ENCODE peak calls at places on chromosomes 12 and 14, in seven cellular contexts. One of them, this sample, is unnamed.
A peak's percentile ranks its signal among the peaks of the same experiment; 100 is the strongest.

GRCh38 chr14:68716698-68717097 is 76.2 kb downstream of the ZFP36L1 start:
- DNase-seq in uterus: no peak
- DNase-seq in A549: no peak
- DNase-seq in ovary: no peak
- DNase-seq in transverse colon: peak; percentile 47
- DNase-seq in body of pancreas: peak; percentile 56
- DNase-seq in tibial nerve: no peak
- DNase-seq in this sample: no peak

GRCh38 chr12:16347391-16348298 is at the start of gene MGST1:
- DNase-seq in uterus: peak; percentile 60
- DNase-seq in A549: peak; percentile 88
- DNase-seq in tibial nerve: peak; percentile 48
- DNase-seq in transverse colon: peak; percentile 77
- DNase-seq in ovary: no peak
- DNase-seq in body of pancreas: peak; percentile 82
- DNase-seq in this sample: no peak

GRCh38 chr14:73833024-73833423 is 18.6 kb upstream of the PTGR2 start:
- DNase-seq in transverse colon: no peak
- DNase-seq in A549: no peak
- DNase-seq in body of pancreas: no peak
- DNase-seq in uterus: no peak
- DNase-seq in tibial nerve: no peak
- DNase-seq in ovary: no peak
- DNase-seq in this sample: no peak

GRCh38 chr14:102620413-102620812 is 28.0 kb downstream of the RCOR1 start:
- DNase-seq in uterus: no peak
- DNase-seq in tibial nerve: no peak
- DNase-seq in transverse colon: no peak
- DNase-seq in ovary: no peak
- DNase-seq in body of pancreas: no peak
- DNase-seq in A549: no peak
- DNase-seq in this sample: no peak

GRCh38 chr12:109879332-109880048 is 851 bp downstream of the GLTP start:
- DNase-seq in tibial nerve: no peak
- DNase-seq in A549: no peak
- DNase-seq in ovary: no peak
- DNase-seq in transverse colon: no peak
- DNase-seq in uterus: no peak
- DNase-seq in body of pancreas: no peak
- DNase-seq in this sample: no peak

GRCh38 chr12:68959457-68960161 is 26.6 kb upstream of the CPM start:
- DNase-seq in tibial nerve: no peak
- DNase-seq in transverse colon: no peak
- DNase-seq in A549: no peak
- DNase-seq in ovary: no peak
- DNase-seq in body of pancreas: no peak
- DNase-seq in uterus: no peak
- DNase-seq in this sample: no peak

GRCh38 chr12:96383991-96384390 is 16.2 kb downstream of the CDK17 start:
- DNase-seq in uterus: no peak
- DNase-seq in A549: no peak
- DNase-seq in transverse colon: no peak
- DNase-seq in ovary: no peak
- DNase-seq in tibial nerve: no peak
- DNase-seq in body of pancreas: no peak
- DNase-seq in this sample: no peak

GRCh38 chr12:44653886-44654527 is 222.1 kb downstream of the NELL2 start:
- DNase-seq in transverse colon: no peak
- DNase-seq in ovary: no peak
- DNase-seq in body of pancreas: no peak
- DNase-seq in uterus: no peak
- DNase-seq in A549: no peak
- DNase-seq in tibial nerve: no peak
- DNase-seq in this sample: no peak

GRCh38 chr12:124276337-124276736 is 18.6 kb upstream of the RFLNA start:
- DNase-seq in body of pancreas: no peak
- DNase-seq in transverse colon: no peak
- DNase-seq in A549: no peak
- DNase-seq in ovary: no peak
- DNase-seq in uterus: no peak
- DNase-seq in tibial nerve: no peak
- DNase-seq in this sample: no peak
- H3K4me1 ChIP-seq in body of pancreas: no peaks in the 10 kb centered on the region
- H3K4me1 ChIP-seq in transverse colon: peaks cover 17% of the 10 kb centered on the region
- H3K4me1 ChIP-seq in A549: no peaks in the 10 kb centered on the region
- H3K4me1 ChIP-seq in ovary: no peaks in the 10 kb centered on the region
- H3K4me1 ChIP-seq in uterus: no peaks in the 10 kb centered on the region
- H3K4me1 ChIP-seq in tibial nerve: peaks cover 11% of the 10 kb centered on the region
- H3K4me1 ChIP-seq in this sample: peaks cover 6% of the 10 kb centered on the region

DNA sequence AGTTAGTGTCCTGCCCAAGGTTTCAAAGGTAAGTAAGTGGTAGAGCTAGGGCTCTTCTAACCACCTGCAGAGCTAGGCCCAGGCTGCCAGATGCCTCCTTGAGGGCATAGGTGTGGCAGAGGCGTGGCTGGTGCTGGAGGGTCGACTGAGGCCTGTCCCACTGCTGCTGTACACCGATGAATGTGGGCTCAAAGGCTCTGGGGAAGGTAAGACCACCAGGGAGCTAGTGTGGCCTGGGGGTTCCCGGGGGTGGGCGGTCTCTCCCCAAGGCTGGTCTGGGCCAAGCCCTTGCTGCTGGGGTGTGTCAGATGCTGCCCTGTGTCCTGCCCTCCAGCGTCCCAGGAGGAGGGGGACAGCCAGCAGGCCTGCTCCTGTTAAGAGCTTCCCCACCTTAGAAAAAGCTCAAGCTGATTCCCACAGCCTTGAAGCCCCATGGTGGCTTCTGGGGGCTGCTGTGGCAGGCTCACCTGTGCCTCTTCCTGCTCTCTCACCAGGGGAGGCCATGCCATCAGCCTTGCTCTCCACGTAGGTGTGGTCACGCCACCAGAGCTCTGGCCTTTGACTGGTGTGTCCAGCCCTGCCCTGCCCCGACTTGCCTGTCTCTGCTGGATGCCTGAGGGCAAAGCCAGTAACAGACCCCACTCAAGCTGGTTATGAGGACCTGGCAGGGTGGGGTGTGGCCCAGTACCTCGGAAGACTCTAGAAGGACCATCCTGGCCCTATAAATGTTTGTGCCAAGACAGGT is 36.8 kb downstream of the SH2B3 start:
- DNase-seq in body of pancreas: no peak
- DNase-seq in tibial nerve: no peak
- DNase-seq in ovary: peak; percentile 30
- DNase-seq in A549: no peak
- DNase-seq in uterus: no peak
- DNase-seq in transverse colon: peak; percentile 44
- DNase-seq in this sample: no peak
- TF ChIP-seq POLR2A in body of pancreas: no peak
- TF ChIP-seq POLR2A in tibial nerve: no peak
- TF ChIP-seq POLR2A in ovary: no peak
- TF ChIP-seq POLR2A in A549: no peak
- TF ChIP-seq POLR2A in uterus: no peak
- TF ChIP-seq POLR2A in transverse colon: no peak
- TF ChIP-seq POLR2A in this sample: no peak

GRCh38 chr12:130838951-130839769 is at the start of gene STX2:
- DNase-seq in transverse colon: peak; percentile 89
- DNase-seq in ovary: peak; percentile 96
- DNase-seq in uterus: peak; percentile 92
- DNase-seq in tibial nerve: peak; percentile 83
- DNase-seq in A549: peak; percentile 86
- DNase-seq in body of pancreas: peak; percentile 90
- DNase-seq in this sample: peak; percentile 94
- H3K4me3 ChIP-seq in transverse colon: peak within 1 kb of the TSS; percentile 85
- H3K4me3 ChIP-seq in ovary: peak within 1 kb of the TSS; percentile 84
- H3K4me3 ChIP-seq in uterus: peak within 1 kb of the TSS; percentile 84
- H3K4me3 ChIP-seq in tibial nerve: peak within 1 kb of the TSS; percentile 81
- H3K4me3 ChIP-seq in A549: peak within 1 kb of the TSS; percentile 75
- H3K4me3 ChIP-seq in body of pancreas: peak within 1 kb of the TSS; percentile 96
- H3K4me3 ChIP-seq in this sample: peak within 1 kb of the TSS; percentile 99

DNA sequence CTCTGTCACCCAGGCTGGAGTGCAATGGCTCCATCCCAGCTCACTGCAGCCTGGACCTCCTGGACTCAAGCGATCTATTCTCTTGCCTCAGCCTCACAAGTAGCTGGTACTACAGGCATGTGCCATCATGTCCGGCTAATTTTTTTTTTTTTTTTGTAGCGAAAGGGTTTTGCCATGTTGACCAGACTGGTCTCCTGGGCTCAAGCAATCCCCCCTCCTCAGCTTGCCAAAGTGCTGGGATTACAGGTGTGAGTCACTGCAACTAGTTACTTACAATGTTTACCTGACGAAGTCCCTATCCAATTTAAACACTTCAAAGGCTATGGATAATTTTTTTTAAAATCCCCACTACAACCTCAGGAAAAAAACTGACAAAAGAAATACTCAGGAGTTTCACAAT is 1.8 kb downstream of the KRR1 start:
- DNase-seq in body of pancreas: no peak
- DNase-seq in A549: no peak
- DNase-seq in transverse colon: no peak
- DNase-seq in ovary: no peak
- DNase-seq in uterus: no peak
- DNase-seq in tibial nerve: no peak
- DNase-seq in this sample: no peak
- H3K4me1 ChIP-seq in body of pancreas: peaks cover 30% of the 10 kb centered on the region
- H3K4me1 ChIP-seq in A549: peaks cover 14% of the 10 kb centered on the region
- H3K4me1 ChIP-seq in transverse colon: peaks cover 10% of the 10 kb centered on the region
- H3K4me1 ChIP-seq in ovary: peaks cover 1% of the 10 kb centered on the region
- H3K4me1 ChIP-seq in uterus: peaks cover 6% of the 10 kb centered on the region
- H3K4me1 ChIP-seq in tibial nerve: peaks cover 12% of the 10 kb centered on the region
- H3K4me1 ChIP-seq in this sample: peaks cover 34% of the 10 kb centered on the region

DNA sequence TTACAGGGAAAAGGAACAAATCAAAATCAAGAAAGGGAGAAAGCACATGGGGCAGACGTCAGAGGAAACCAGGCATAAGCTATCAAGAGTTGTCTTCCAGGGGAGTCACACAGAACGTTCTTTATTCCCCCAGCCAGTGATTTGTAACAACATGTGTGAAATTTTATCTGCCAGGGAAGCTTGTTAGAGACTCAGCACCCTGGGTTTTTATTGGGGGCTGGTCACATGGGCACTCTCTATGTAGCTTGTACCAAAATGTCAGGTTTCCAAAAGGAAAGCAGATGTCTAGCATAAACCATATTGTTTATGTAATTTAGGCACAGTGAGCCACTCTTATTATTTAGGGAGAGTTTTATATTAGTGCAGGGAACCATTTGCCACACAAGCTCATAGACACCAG is 440.4 kb upstream of the DCN start:
- DNase-seq in uterus: no peak
- DNase-seq in ovary: no peak
- DNase-seq in A549: no peak
- DNase-seq in tibial nerve: no peak
- DNase-seq in transverse colon: no peak
- DNase-seq in body of pancreas: no peak
- DNase-seq in this sample: no peak
- TF ChIP-seq POLR2A in uterus: no peak
- TF ChIP-seq POLR2A in ovary: no peak
- TF ChIP-seq POLR2A in A549: no peak
- TF ChIP-seq POLR2A in tibial nerve: no peak
- TF ChIP-seq POLR2A in transverse colon: no peak
- TF ChIP-seq POLR2A in body of pancreas: no peak
- TF ChIP-seq POLR2A in this sample: no peak

GRCh38 chr12:6849427-6849826 is 1.7 kb downstream of the CDCA3 start:
- DNase-seq in ovary: no peak
- DNase-seq in A549: no peak
- DNase-seq in uterus: no peak
- DNase-seq in body of pancreas: no peak
- DNase-seq in transverse colon: peak; percentile 7
- DNase-seq in tibial nerve: no peak
- DNase-seq in this sample: no peak
- H3K4me3 ChIP-seq in ovary: no peak overlapping the region
- H3K4me3 ChIP-seq in A549: no peak overlapping the region
- H3K4me3 ChIP-seq in uterus: no peak overlapping the region
- H3K4me3 ChIP-seq in body of pancreas: no peak overlapping the region
- H3K4me3 ChIP-seq in transverse colon: no peak overlapping the region
- H3K4me3 ChIP-seq in tibial nerve: no peak overlapping the region
- H3K4me3 ChIP-seq in this sample: no peak overlapping the region